ENCODE peak calls at places on chromosomes 7 and 10, in four cellular contexts. N is IMR-90, J is ACHN, C is GF-D8. H is an unnamed sample.

GRCh38 chr7:1883834-1884582 is 213.9 kb downstream of the ELFN1 start:
- DNase-seq in N (no peak), J (peak), C (peak), H (no peak)

GRCh38 chr10:70477661-70478162 is 855 bp upstream of the PALD1 start:
- DNase-seq in N (peak), J (no peak), C (peak), H (peak)

GRCh38 chr7:150503581-150503980 is 11.1 kb upstream of the GIMAP7 start:
- DNase-seq in N (no peak), J (no peak), C (no peak), H (no peak)

GRCh38 chr10:110771486-110771885 is 100.2 kb upstream of the PDCD4 start:
- DNase-seq in N (no peak), J (no peak), C (no peak), H (no peak)

GRCh38 chr7:100545636-100546128 is 6.7 kb downstream of the AGFG2 start:
- DNase-seq in N (peak), J (peak), C (no peak), H (peak)

GRCh38 chr7:157500171-157500960 is 163.6 kb downstream of the DNAJB6 start:
- DNase-seq in N (no peak), J (no peak), C (no peak), H (no peak)

GRCh38 chr10:119120413-119120867 is 16.5 kb downstream of the DENND10 start:
- DNase-seq in N (peak), J (no peak), C (no peak), H (no peak)

GRCh38 chr10:112963835-112964234 is 13.8 kb downstream of the TCF7L2 start:
- DNase-seq in N (peak), J (peak), C (no peak), H (peak)

GRCh38 chr7:18426564-18427226 is 68.9 kb upstream of the HDAC9 start:
- DNase-seq in N (peak), J (no peak), C (no peak), H (peak)

H was measured in fibroblast of the aortic adventitia.